ENCODE peak calls at places on chromosomes 7 and 10, in nine cellular contexts. I is fibroblast of lung, H is vagina, P is upper lobe of right lung, D is CD14-positive monocyte, C is WTC11, K is suprapubic skin, M is nephron progenitor cell, L is body of pancreas. Q is an unnamed sample.

GRCh38 chr7:130333832-130334231 is 10.8 kb upstream of the CPA5 start:
- DNase-seq in C (no peak), P (no peak), L (no peak), D (no peak), I (no peak), H (no peak), K (no peak), M (no peak), Q (no peak)

GRCh38 chr10:49167629-49168540 is 20.3 kb downstream of the TMEM273 start:
- DNase-seq in D (no peak), M (no peak), H (peak; percentile 72), C (no peak), L (no peak), I (no peak), P (no peak), K (no peak), Q (no peak)

GRCh38 chr7:69130421-69130820 is 467.9 kb upstream of the AUTS2 start:
- DNase-seq in I (no peak), H (no peak), L (no peak), D (no peak), K (no peak), C (no peak), M (no peak), P (no peak), Q (no peak)

GRCh38 chr7:24572421-24573007 is 738 bp upstream of the PALS2 start:
- DNase-seq in K (peak; percentile 72), M (peak; percentile 20), I (peak; percentile 67), L (peak; percentile 66), H (no peak), P (peak; percentile 63), D (no peak), C (no peak), Q (no peak)

GRCh38 chr10:25522946-25523608 is 348.3 kb downstream of the GPR158 start:
- DNase-seq in K (no peak), D (no peak), L (no peak), H (no peak), C (peak; percentile 80), M (no peak), I (peak; percentile 41), P (no peak), Q (no peak)

GRCh38 chr7:28958235-28958945 is at the start of gene TRIL:
- DNase-seq in H (no peak), D (no peak), P (peak; percentile 87), C (peak; percentile 74), I (peak; percentile 86), M (peak; percentile 69), K (peak; percentile 86), L (peak; percentile 64), Q (no peak)

GRCh38 chr7:92006046-92006445 is 65.4 kb downstream of the AKAP9 start:
- DNase-seq in M (no peak), D (no peak), K (no peak), L (no peak), H (no peak), I (no peak), P (no peak), C (no peak), Q (no peak)

GRCh38 chr10:101244321-101245050 is 15.2 kb upstream of the LBX1 start:
- DNase-seq in M (no peak), H (no peak), P (no peak), C (no peak), L (no peak), D (no peak), I (peak; percentile 42), K (no peak), Q (no peak)

GRCh38 chr10:8600192-8600591 is 545.7 kb downstream of the GATA3 start:
- DNase-seq in M (no peak), D (no peak), H (no peak), I (peak; percentile 34), L (no peak), P (no peak), K (no peak), C (no peak), Q (no peak)

GRCh38 chr7:92809397-92810241 is 26.8 kb downstream of the CDK6 start:
- DNase-seq in P (no peak), M (peak; percentile 15), H (no peak), I (peak; percentile 96), D (peak; percentile 62), K (no peak), C (peak; percentile 13), L (peak; percentile 80), Q (no peak)

GRCh38 chr7:12130664-12131063 is 80.4 kb upstream of the TMEM106B start:
- DNase-seq in C (no peak), D (no peak), P (no peak), H (no peak), I (peak; percentile 54), M (no peak), K (no peak), L (no peak), Q (no peak)

GRCh38 chr7:15461576-15461975 is 100.2 kb downstream of the AGMO start:
- DNase-seq in M (no peak), D (no peak), P (no peak), K (no peak), I (peak; percentile 79), H (no peak), L (no peak), C (no peak), Q (no peak)

GRCh38 chr10:25547391-25547790 is 372.6 kb downstream of the GPR158 start:
- DNase-seq in C (no peak), L (no peak), D (no peak), I (peak; percentile 74), H (no peak), M (no peak), P (no peak), K (no peak), Q (no peak)

DNA sequence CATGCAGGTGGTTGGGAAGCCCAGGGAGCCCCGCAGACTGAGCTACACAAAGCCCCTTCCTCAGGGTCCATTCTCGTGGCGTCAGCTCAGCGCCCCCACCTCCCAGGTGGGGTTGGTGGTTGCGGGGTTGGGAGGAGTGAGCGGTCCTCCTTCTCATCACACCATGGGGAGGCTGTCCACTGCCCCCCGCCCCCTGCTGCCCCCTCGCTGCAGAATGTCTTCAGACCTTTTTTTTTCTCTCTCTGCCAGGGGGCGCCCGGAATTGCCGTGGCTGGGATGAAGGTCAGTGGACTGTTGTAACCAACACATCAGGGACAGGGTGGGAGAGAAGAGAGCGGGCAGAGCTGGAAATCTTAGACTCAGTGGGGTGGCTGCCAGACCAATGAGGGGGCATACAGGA is 116.3 kb downstream of the COL13A1 start:
- DNase-seq in L (no peak), K (no peak), P (no peak), C (no peak), M (no peak), I (no peak), D (no peak), H (no peak), Q (no peak)
- TF ChIP-seq CTCF in L (no peak), K (no peak), P (no peak), C (no peak), M (no peak), I (no peak), D (no peak), H (no peak), Q (no peak)

GRCh38 chr7:7681191-7681935 is 37.0 kb downstream of the RPA3 start:
- DNase-seq in L (peak; percentile 41), P (no peak), C (no peak), I (peak; percentile 55), K (no peak), M (no peak), H (no peak), D (no peak), Q (no peak)
- TF ChIP-seq CTCF in L (peak; percentile 75), P (peak; percentile 68), C (no peak), I (peak; percentile 35), K (peak; percentile 38), M (peak; percentile 30), H (peak; percentile 47), D (peak; percentile 54), Q (peak; percentile 90)

GRCh38 chr7:155758348-155758747 is 53.9 kb downstream of the SHH start:
- DNase-seq in L (no peak), P (no peak), C (peak; percentile 44), K (no peak), H (no peak), D (no peak), I (no peak), M (no peak), Q (no peak)
- TF ChIP-seq CTCF in L (no peak), P (no peak), C (no peak), K (no peak), H (no peak), D (no peak), I (no peak), M (no peak), Q (no peak)

DNA sequence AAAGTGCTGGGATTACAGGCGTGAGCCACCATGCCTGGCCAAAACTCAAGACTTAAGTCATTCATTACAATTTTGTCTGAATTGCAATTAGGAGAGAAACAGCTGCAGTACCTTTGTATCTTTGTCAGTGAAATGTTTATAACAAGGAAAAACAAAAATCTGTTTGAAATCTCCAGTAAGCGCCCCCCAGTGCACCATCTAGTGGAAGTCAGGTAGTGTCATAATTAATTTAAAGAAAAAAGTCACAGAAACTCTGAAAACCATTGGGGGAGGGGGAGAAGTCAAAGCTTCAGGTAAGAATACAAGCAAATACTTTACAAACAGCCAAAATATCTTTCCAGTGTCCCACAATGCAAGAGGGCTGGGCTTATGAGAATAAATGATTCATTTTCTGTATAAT is 2.8 kb downstream of the MPP7 start:
- DNase-seq in K (no peak), D (no peak), L (no peak), M (no peak), I (no peak), H (no peak), P (no peak), C (no peak), Q (no peak)
- TF ChIP-seq CTCF in K (no peak), D (no peak), L (peak; percentile 38), M (no peak), I (no peak), H (no peak), P (no peak), C (no peak), Q (peak; percentile 63)

GRCh38 chr7:83475403-83475802 is 173.5 kb downstream of the SEMA3E start:
- DNase-seq in D (no peak), P (no peak), K (no peak), M (peak; percentile 5), I (no peak), H (no peak), L (no peak), C (peak; percentile 75), Q (no peak)
- TF ChIP-seq CTCF in D (no peak), P (no peak), K (no peak), M (no peak), I (no peak), H (no peak), L (no peak), C (peak; percentile 43), Q (no peak)

DNA sequence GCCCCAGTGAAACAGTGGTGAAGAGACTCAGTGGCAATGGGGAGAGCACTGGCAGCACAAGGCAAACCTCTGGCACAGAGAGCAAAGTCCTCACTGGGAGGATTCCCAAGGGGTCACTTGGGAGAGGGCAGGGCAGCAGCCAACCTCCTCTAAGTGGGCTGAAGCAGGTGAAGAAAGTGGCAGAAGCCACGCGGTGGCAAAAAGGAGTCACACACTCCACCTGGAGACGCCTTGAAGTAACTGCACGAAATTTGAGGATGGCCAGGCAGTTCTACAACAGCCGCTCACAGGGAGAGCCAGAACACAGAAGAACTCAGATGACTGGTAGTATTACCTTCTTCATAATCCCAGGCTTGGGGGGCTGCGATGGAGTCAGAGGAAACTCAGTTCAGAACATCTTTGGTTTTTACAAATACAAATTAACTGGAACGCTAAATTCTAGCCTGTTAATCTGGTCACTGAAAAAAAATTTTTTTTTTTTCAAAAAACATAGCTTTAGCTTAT is 603 bp upstream of the IL6 start:
- DNase-seq in L (peak; percentile 54), K (peak; percentile 66), I (peak; percentile 85), D (no peak), P (peak; percentile 72), C (peak; percentile 58), M (peak; percentile 35), H (no peak), Q (no peak)
- TF ChIP-seq CTCF in L (peak; percentile 65), K (no peak), I (peak; percentile 71), D (peak; percentile 70), P (peak; percentile 61), C (peak; percentile 39), M (peak; percentile 49), H (peak; percentile 46), Q (peak; percentile 85)